ENCODE peak calls at places on chromosomes 11 and 22, in five cellular contexts. G is ovary, E is right lobe of liver, O is psoas muscle, H is PC-3. M is an unnamed sample.

GRCh38 chr11:59857444-59858434 is 8.5 kb downstream of the TCN1 start:
- DNase-seq in H (peak; percentile 60), G (no peak), E (no peak), O (no peak), M (no peak)

GRCh38 chr11:94668240-94668793 is 99.8 kb upstream of the AMOTL1 start:
- DNase-seq in G (no peak), O (no peak), H (no peak), E (no peak), M (no peak)

GRCh38 chr11:9745411-9746211 is 81.7 kb downstream of the SWAP70 start:
- DNase-seq in G (no peak), O (no peak), H (no peak), E (no peak), M (no peak)

GRCh38 chr22:26709617-26710390 is 52.4 kb downstream of the MIAT start:
- DNase-seq in H (no peak), O (no peak), G (no peak), E (no peak), M (no peak)

GRCh38 chr11:9461760-9462134 is 935 bp downstream of the ZNF143 start:
- DNase-seq in H (peak; percentile 7), E (no peak), O (no peak), G (no peak), M (no peak)

GRCh38 chr11:128814856-128815705 is 52.0 kb downstream of the KCNJ1 start:
- DNase-seq in E (no peak), O (peak; percentile 56), G (peak; percentile 34), H (peak; percentile 46), M (no peak)

GRCh38 chr11:101397941-101398340 is 185.9 kb downstream of the TRPC6 start:
- DNase-seq in H (no peak), O (no peak), G (no peak), E (no peak), M (no peak)

GRCh38 chr11:68903288-68903630 is 373 bp downstream of the MRPL21 start:
- DNase-seq in O (no peak), G (no peak), E (no peak), H (no peak), M (no peak)

GRCh38 chr11:66904981-66905521 is 48.2 kb downstream of the LRFN4 start:
- DNase-seq in O (no peak), E (no peak), G (no peak), H (no peak), M (no peak)

GRCh38 chr11:66188580-66188979 is 79.9 kb upstream of the RAB1B start:
- DNase-seq in E (no peak), O (no peak), H (peak; percentile 83), G (no peak), M (no peak)

GRCh38 chr22:31210830-31211503 is 1.1 kb upstream of the LIMK2 start:
- DNase-seq in E (no peak), H (no peak), G (no peak), O (no peak), M (no peak)

GRCh38 chr11:57341250-57341808 is 3.2 kb downstream of the P2RX3 start:
- DNase-seq in H (no peak), O (no peak), G (no peak), E (no peak), M (no peak)

GRCh38 chr22:38032681-38033521 is 24.3 kb upstream of the PICK1 start:
- DNase-seq in E (no peak), H (no peak), G (no peak), O (no peak), M (no peak)

GRCh38 chr22:38843201-38843715 is 570 bp downstream of the NPTXR start:
- DNase-seq in H (peak; percentile 55), O (peak; percentile 46), G (peak; percentile 68), E (no peak), M (peak; percentile 78)

GRCh38 chr11:131889146-131889577 is 518.7 kb downstream of the NTM start:
- DNase-seq in E (no peak), H (peak; percentile 66), G (no peak), O (no peak), M (no peak)

GRCh38 chr11:129930306-129930705 is 34.9 kb upstream of the NFRKB start:
- DNase-seq in O (no peak), G (no peak), E (no peak), H (peak; percentile 93), M (no peak)

GRCh38 chr22:48369789-48370507 is 1457.7 kb downstream of the BRD1 start:
- DNase-seq in O (no peak), H (no peak), G (no peak), E (peak; percentile 73), M (no peak)

GRCh38 chr11:106306942-106307341 is 229.5 kb downstream of the AASDHPPT start:
- DNase-seq in G (no peak), O (no peak), E (no peak), H (peak; percentile 44), M (no peak)

GRCh38 chr22:27274770-27275449 is 526.6 kb downstream of the MN1 start:
- DNase-seq in H (no peak), O (no peak), G (no peak), E (no peak), M (no peak)

GRCh38 chr11:101955701-101956100 is 39.4 kb upstream of the ANGPTL5 start:
- DNase-seq in G (no peak), O (no peak), H (no peak), E (no peak), M (no peak)

GRCh38 chr11:130478204-130478701 is 29.8 kb downstream of the ADAMTS15 start:
- DNase-seq in O (peak; percentile 85), H (peak; percentile 79), E (no peak), G (peak; percentile 89), M (no peak)

GRCh38 chr22:40419718-40420117 is 49.3 kb downstream of the SGSM3 start:
- DNase-seq in H (no peak), O (no peak), G (no peak), E (no peak), M (no peak)

GRCh38 chr11:8384199-8384821 is 120.6 kb upstream of the LMO1 start:
- DNase-seq in O (peak; percentile 39), G (no peak), H (peak; percentile 23), E (peak; percentile 40), M (no peak)

GRCh38 chr11:109864834-109865557 is 228.2 kb upstream of the ZC3H12C start:
- DNase-seq in O (no peak), E (no peak), H (no peak), G (no peak), M (no peak)

GRCh38 chr11:76609736-76610370 is 60.7 kb downstream of the LRRC32 start:
- DNase-seq in H (no peak), E (no peak), G (no peak), O (no peak), M (no peak)

GRCh38 chr11:1560011-1560579 is 12.0 kb downstream of the DUSP8 start:
- DNase-seq in O (no peak), E (no peak), G (no peak), H (no peak), M (no peak)

GRCh38 chr11:118715837-118716260 is 36.4 kb upstream of the TREH start:
- DNase-seq in E (no peak), G (no peak), H (no peak), O (no peak), M (no peak)

GRCh38 chr11:29135504-29135903 is 881.3 kb downstream of the KCNA4 start:
- DNase-seq in H (no peak), O (no peak), G (no peak), E (no peak), M (no peak)

GRCh38 chr11:75563501-75563977 is 1.5 kb downstream of the SERPINH1 start:
- DNase-seq in E (no peak), O (no peak), H (no peak), G (no peak), M (no peak)

GRCh38 chr11:11220786-11221185 is 132.3 kb downstream of the CSNK2A3 start:
- DNase-seq in H (no peak), G (no peak), E (no peak), O (no peak), M (no peak)

GRCh38 chr11:73154178-73154577 is 12.1 kb upstream of the FCHSD2 start:
- DNase-seq in H (no peak), E (no peak), O (no peak), G (no peak), M (peak; percentile 50)

GRCh38 chr22:46039531-46039930 is 62.6 kb upstream of the WNT7B start:
- DNase-seq in O (no peak), H (no peak), E (no peak), G (no peak), M (no peak)

GRCh38 chr11:94417386-94417987 is 16.3 kb upstream of the GPR83 start:
- DNase-seq in E (no peak), G (no peak), O (no peak), H (peak; percentile 71), M (no peak)

DNA sequence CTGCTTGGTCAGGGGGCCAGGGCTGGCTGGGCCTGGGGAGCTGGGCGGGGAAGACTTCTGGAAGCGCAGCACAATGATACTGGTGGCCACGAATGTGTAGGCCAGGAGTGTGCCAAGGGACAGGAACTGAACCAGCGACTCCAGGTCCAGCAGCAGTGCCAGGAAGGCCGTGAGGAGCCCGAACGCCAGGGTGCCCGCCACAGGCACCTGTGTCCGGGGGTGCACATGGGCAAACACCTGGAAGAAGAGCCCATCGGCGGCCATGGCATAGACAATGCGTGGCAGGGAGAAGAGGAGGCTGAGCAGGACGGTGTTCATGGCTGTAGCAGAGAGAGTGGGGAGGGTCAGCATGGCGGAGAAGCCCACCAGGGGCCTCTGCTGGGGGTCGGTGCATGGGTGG is 2.3 kb downstream of the SLC7A4 start:
- DNase-seq in O (no peak), E (no peak), H (no peak), G (no peak), M (no peak)
- H3K27me3 ChIP-seq in O (no peaks in the 10 kb centered on the region), E (no peaks in the 10 kb centered on the region), H (no peaks in the 10 kb centered on the region), G (no peaks in the 10 kb centered on the region), M (peaks cover 18% of the 10 kb centered on the region)

DNA sequence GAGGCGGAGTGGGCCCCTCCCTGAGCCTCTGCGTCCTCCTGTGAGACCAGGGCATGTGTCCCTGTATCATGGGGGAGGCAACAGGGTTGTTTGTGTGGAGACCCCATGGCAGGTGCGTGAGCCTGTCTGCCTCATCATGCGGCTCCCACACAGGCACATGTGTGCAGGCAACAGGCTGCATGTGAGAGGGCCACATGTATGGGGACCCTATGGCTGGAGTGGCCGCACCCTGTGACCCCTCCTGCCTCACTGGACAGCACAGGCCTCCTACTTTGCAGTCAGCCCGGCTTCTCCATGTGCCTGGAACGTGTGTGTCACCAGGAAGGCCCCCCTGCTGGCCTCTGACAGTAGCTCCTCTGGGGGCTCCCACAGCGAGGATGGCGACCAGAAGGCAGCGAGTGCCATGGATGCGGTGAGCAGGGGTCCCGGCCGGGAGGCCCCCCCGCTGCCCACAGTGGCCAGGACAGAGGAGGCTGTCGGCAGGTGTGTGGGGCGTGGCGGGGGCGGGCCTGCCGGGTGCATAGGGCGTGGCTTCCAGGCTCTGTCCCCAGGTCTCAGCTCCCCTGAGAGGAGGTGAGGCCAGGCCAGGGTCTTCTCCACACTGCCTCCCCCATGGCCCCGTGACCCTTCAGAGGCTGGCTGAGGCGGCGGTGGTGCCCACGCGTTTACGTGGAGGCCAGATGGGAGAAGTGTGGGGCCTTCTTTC is 34.1 kb downstream of the SBF1 start:
- DNase-seq in G (peak; percentile 29), E (no peak), H (no peak), O (peak; percentile 9), M (no peak)
- H3K36me3 ChIP-seq in G (no peaks in the 10 kb centered on the region), E (peaks cover 63% of the 10 kb centered on the region), H (no peaks in the 10 kb centered on the region), O (peaks cover 84% of the 10 kb centered on the region), M (peaks cover 5% of the 10 kb centered on the region)

GRCh38 chr11:113771964-113772363 is 1.5 kb downstream of the ZW10 start:
- DNase-seq in G (no peak), E (no peak), H (no peak), O (no peak), M (no peak)
- H3K4me3 ChIP-seq in G (peak overlapping the region; percentile 83), E (no peak overlapping the region), H (peak overlapping the region; percentile 91), O (peak overlapping the region; percentile 75), M (no peak overlapping the region)

DNA sequence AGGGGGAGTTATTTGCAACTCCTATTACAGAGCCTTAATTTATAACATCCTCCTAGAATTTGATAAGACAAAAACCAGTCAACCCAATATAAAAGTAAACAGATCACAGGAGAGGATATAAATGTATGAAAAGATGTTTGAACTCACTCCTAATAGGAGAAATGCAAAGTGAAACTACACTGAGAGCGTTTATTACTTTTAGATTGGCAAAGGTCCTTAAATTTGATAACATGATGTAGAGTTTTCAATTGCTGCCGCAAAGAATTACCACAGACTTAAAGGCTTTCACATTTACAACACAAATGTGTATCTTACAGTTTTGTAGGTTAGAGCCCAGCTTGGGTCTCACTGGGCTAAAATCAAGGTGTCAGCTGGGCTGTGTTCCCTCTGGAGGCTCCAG is 9.2 kb upstream of the POU2AF2 start:
- DNase-seq in G (no peak), E (no peak), H (no peak), O (no peak), M (no peak)
- H3K27me3 ChIP-seq in G (no peaks in the 10 kb centered on the region), E (no peaks in the 10 kb centered on the region), H (peaks cover 60% of the 10 kb centered on the region), O (no peaks in the 10 kb centered on the region), M (no peaks in the 10 kb centered on the region)